ENCODE peak calls at places on chromosomes 3 and 15, in five cellular contexts. A is PC-9, K is mammary epithelial cell, G is fibroblast of lung, F is NB4. I is an unnamed sample.

GRCh38 chr3:13025090-13025489 is 48.1 kb downstream of the IQSEC1 start:
- DNase-seq in A (peak; percentile 79), K (peak; percentile 51), G (peak; percentile 61), F (peak; percentile 61), I (peak; percentile 72)

GRCh38 chr15:72515591-72516389 is 41.7 kb downstream of the ARIH1 start:
- DNase-seq in A (no peak), K (no peak), G (peak; percentile 58), F (no peak), I (peak; percentile 28)

GRCh38 chr15:70614221-70614620 is 149.1 kb downstream of the UACA start:
- DNase-seq in A (no peak), K (no peak), G (no peak), F (no peak), I (no peak)

GRCh38 chr15:69305204-69305931 is 6.7 kb downstream of the PAQR5 start:
- DNase-seq in A (no peak), K (peak; percentile 70), G (peak; percentile 90), F (peak; percentile 86), I (peak; percentile 96)

GRCh38 chr3:95705786-95706418 is 1108.5 kb upstream of the EPHA6 start:
- DNase-seq in A (no peak), K (no peak), G (no peak), F (peak; percentile 84), I (peak; percentile 2)

GRCh38 chr3:177195242-177195940 is 1.9 kb downstream of the TBL1XR1 start:
- DNase-seq in A (peak; percentile 50), K (peak; percentile 68), G (no peak), F (peak; percentile 49), I (no peak)

GRCh38 chr15:100902436-100903190 is 16.5 kb upstream of the LRRK1 start:
- DNase-seq in A (no peak), K (peak; percentile 92), G (peak; percentile 77), F (peak; percentile 52), I (peak; percentile 90)

GRCh38 chr15:64954395-64954794 is 35.3 kb downstream of the SPG21 start:
- DNase-seq in A (no peak), K (no peak), G (no peak), F (no peak), I (no peak)

GRCh38 chr3:7504886-7505775 is 644.2 kb downstream of the GRM7 start:
- DNase-seq in A (peak; percentile 40), K (peak; percentile 89), G (peak; percentile 88), F (no peak), I (peak; percentile 81)
- TF ChIP-seq CTCF in A (no peak), K (no peak), G (no peak), F (no peak), I (no peak)

GRCh38 chr3:128173241-128173640 is 20.0 kb downstream of the EEFSEC start:
- DNase-seq in A (no peak), K (no peak), G (no peak), F (no peak), I (no peak)

GRCh38 chr3:128167973-128168674 is 14.8 kb downstream of the EEFSEC start:
- DNase-seq in A (no peak), K (no peak), G (peak; percentile 4), F (peak; percentile 15), I (no peak)

GRCh38 chr3:128168830-128169229 is 15.5 kb downstream of the EEFSEC start:
- DNase-seq in A (no peak), K (no peak), G (no peak), F (peak; percentile 39), I (no peak)

GRCh38 chr3:128173849-128174248 is 20.6 kb downstream of the EEFSEC start:
- DNase-seq in A (no peak), K (no peak), G (no peak), F (peak; percentile 30), I (no peak)

GRCh38 chr3:128170866-128171516 is 17.7 kb downstream of the EEFSEC start:
- DNase-seq in A (peak; percentile 69), K (peak; percentile 61), G (peak; percentile 88), F (peak; percentile 86), I (peak; percentile 84)
- TF ChIP-seq CTCF in A (peak; percentile 78), K (peak; percentile 67), G (peak; percentile 99), F (peak; percentile 71), I (peak; percentile 98)

DNA sequence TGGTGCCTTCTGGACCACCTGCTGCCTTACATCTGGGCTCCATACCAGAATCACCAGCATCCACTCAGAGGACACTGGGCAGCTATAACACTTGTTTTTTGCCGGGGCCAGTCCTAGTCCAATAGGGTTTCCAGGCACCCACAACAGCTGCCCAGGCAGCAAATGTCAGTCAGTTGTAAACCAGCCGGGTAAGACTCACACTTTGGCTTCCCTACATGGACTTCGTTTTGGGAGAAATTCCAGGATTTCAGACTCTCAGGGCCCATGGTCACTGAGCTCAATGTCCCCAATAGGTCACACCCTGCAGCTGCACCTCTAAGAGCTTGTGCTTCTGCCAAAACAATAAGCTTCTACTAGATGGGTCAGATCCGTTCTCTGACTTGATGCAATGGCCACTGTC is 83.8 kb downstream of the FAM174B start:
- DNase-seq in A (no peak), K (no peak), G (no peak), F (no peak), I (no peak)
- TF ChIP-seq CTCF in A (no peak), K (no peak), G (no peak), F (no peak), I (no peak)

GRCh38 chr3:126365351-126366274 is 8.4 kb upstream of the KLF15 start:
- DNase-seq in A (no peak), K (no peak), G (no peak), F (no peak), I (no peak)
- TF ChIP-seq CTCF in A (no peak), K (no peak), G (no peak), F (no peak), I (no peak)

GRCh38 chr3:107413264-107413663 is 36.0 kb downstream of the CCDC54 start:
- DNase-seq in A (no peak), K (no peak), G (no peak), F (no peak), I (no peak)
- TF ChIP-seq CTCF in A (no peak), K (no peak), G (no peak), F (no peak), I (no peak)

GRCh38 chr15:89227425-89227824 is 6.0 kb upstream of the RLBP1 start:
- DNase-seq in A (no peak), K (no peak), G (no peak), F (no peak), I (no peak)

GRCh38 chr15:89231832-89232231 is 10.5 kb upstream of the RLBP1 start:
- DNase-seq in A (no peak), K (no peak), G (no peak), F (no peak), I (no peak)

GRCh38 chr15:89226359-89227221 is 5.2 kb upstream of the RLBP1 start:
- DNase-seq in A (no peak), K (peak; percentile 12), G (no peak), F (no peak), I (no peak)

GRCh38 chr15:89225588-89225987 is 4.2 kb upstream of the RLBP1 start:
- DNase-seq in A (no peak), K (no peak), G (no peak), F (no peak), I (no peak)

DNA sequence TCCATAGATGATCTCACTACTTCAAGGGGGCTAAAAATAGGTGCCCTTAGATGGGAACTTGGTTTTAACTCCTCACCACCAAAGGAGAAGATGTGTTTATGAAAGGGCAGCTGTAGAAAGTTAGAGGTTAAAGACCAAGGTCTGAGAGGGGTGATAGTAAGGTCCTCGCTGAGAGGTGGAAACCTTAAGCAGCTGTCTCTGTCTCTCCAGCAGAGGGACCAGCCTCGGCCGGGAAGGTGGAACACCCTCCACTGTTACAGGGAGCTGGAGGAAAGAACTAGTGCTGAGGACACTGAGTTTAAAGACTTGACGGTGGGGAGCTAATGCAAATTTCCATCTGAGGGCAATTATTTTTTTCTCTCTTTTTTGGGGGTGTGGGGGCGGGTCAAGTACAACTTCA is 8.9 kb upstream of the RLBP1 start:
- DNase-seq in A (no peak), K (no peak), G (no peak), F (peak; percentile 45), I (no peak)
- TF ChIP-seq CTCF in A (no peak), K (no peak), G (no peak), F (peak; percentile 18), I (peak; percentile 22)

GRCh38 chr3:179672918-179673317 is 20.1 kb downstream of the USP13 start:
- DNase-seq in A (peak; percentile 89), K (peak; percentile 52), G (no peak), F (no peak), I (no peak)
- TF ChIP-seq CTCF in A (no peak), K (no peak), G (no peak), F (no peak), I (no peak)

GRCh38 chr3:52155912-52156311 is 1.7 kb upstream of the POC1A start:
- DNase-seq in A (no peak), K (no peak), G (no peak), F (no peak), I (no peak)

GRCh38 chr3:52153389-52154096 is 680 bp downstream of the POC1A start:
- DNase-seq in A (peak; percentile 79), K (peak; percentile 46), G (no peak), F (peak; percentile 54), I (peak; percentile 8)

GRCh38 chr3:52150860-52151259 is 3.4 kb downstream of the POC1A start:
- DNase-seq in A (no peak), K (no peak), G (no peak), F (no peak), I (no peak)

GRCh38 chr3:52150357-52150756 is 3.9 kb downstream of the POC1A start:
- DNase-seq in A (no peak), K (no peak), G (no peak), F (no peak), I (no peak)

DNA sequence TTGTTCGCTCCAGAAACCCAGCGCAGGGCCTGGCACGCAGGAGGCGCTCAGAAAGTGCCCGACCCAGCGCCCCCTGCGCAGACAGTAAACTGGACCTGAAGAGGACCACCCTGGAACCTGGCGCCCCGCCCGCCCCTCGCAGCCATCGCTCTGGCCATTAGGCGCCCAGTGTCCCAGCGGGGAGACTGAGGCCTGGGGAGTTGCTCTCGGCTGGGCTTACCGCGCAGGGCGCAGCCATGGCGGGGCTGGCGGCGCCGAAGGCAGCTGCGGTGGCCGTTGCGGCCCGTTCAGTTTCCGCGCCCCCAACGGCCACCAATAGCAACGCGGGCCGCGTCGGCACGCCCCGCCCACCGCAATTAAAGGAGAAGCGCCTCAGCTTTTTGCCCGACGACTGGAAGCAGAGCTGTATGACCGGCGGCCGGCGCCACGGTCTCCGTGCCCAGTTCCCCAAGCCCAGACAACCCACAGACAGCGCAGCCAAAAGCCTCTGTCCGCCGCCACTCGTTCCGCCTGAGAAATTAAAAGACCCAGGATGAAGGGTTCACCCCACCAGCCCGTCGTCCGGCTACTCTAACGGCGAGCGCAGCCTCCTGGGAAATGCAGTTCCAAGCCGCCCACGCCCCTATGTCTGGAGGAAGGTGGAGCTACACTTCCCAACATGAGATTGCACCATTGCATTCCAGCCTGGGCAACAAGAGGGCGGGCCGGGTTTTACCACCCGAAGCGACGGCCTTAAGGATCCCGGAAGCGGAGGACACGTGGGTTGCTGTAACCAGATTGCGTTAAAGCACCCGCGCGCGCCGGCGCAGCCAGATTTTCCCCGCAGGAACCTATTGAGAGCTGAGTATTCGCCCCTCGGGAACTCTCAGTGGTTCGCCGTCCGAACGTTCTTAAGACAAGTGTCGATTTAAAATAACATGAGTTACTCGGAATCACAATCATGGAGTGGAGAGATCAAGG is at the start of gene POC1A:
- DNase-seq in A (peak; percentile 93), K (peak; percentile 97), G (peak; percentile 97), F (peak; percentile 98), I (peak; percentile 96)
- TF ChIP-seq CTCF in A (no peak), K (no peak), G (no peak), F (no peak), I (no peak)